ENCODE peak calls at places on chromosomes 2 and 18, in seven cellular contexts. H is pancreas; V is spleen; E is prostate gland; L is CD4-positive, alpha-beta memory T cell; A is DND-41; F is effector memory CD4-positive, alpha-beta T cell. M is an unnamed sample.

GRCh38 chr2:219645631-219646527 is 18.4 kb downstream of the SLC4A3 start:
- DNase-seq in A (no peak), L (no peak), H (no peak), F (no peak), V (no peak), E (no peak), M (no peak)

GRCh38 chr2:11777066-11777782 is 30.8 kb downstream of the LPIN1 start:
- DNase-seq in A (no peak), F (no peak), V (no peak), E (no peak), L (no peak), H (no peak), M (no peak)

GRCh38 chr2:38462121-38462634 is 85.1 kb upstream of the ATL2 start:
- DNase-seq in H (no peak), L (no peak), F (no peak), V (no peak), E (peak; percentile 42), A (peak; percentile 59), M (peak; percentile 78)

GRCh38 chr2:42001696-42002331 is 46.0 kb upstream of the PKDCC start:
- DNase-seq in A (no peak), V (no peak), L (no peak), E (no peak), H (no peak), F (no peak), M (no peak)

GRCh38 chr18:62523631-62524442 is 1.0 kb downstream of the ZCCHC2 start:
- DNase-seq in V (peak; percentile 93), E (peak; percentile 27), A (peak; percentile 60), H (peak; percentile 67), F (peak; percentile 32), L (peak; percentile 67), M (peak; percentile 59)

GRCh38 chr2:210593166-210593565 is 36.8 kb downstream of the CPS1 start:
- DNase-seq in H (no peak), A (no peak), L (no peak), V (no peak), E (no peak), F (no peak), M (no peak)

GRCh38 chr18:22912835-22913234 is 20.3 kb upstream of the RBBP8 start:
- DNase-seq in H (no peak), F (no peak), L (no peak), A (no peak), E (no peak), V (no peak), M (no peak)

GRCh38 chr2:63038034-63038433 is 12.6 kb upstream of the OTX1 start:
- DNase-seq in V (no peak), E (no peak), A (no peak), L (no peak), H (no peak), F (no peak), M (no peak)

GRCh38 chr18:13543811-13544732 is 182.3 kb downstream of the FAM210A start:
- DNase-seq in V (no peak), E (no peak), F (no peak), L (no peak), A (no peak), H (no peak), M (no peak)

GRCh38 chr2:138274421-138275291 is 226.9 kb upstream of the SPOPL start:
- DNase-seq in E (no peak), A (no peak), L (no peak), H (no peak), F (no peak), V (peak; percentile 21), M (no peak)

GRCh38 chr18:80143876-80144275 is 34.8 kb downstream of the ADNP2 start:
- DNase-seq in A (no peak), H (no peak), V (no peak), F (no peak), L (no peak), E (no peak), M (no peak)

GRCh38 chr2:231467613-231468525 is 3.6 kb upstream of the NCL start:
- DNase-seq in H (no peak), V (peak; percentile 70), F (no peak), E (no peak), L (no peak), A (no peak), M (no peak)

GRCh38 chr2:43774617-43775016 is 778 bp downstream of the DYNC2LI1 start:
- DNase-seq in H (no peak), L (no peak), V (no peak), F (no peak), A (no peak), E (no peak), M (no peak)

GRCh38 chr2:224401641-224402342 is at the start of gene FAM124B:
- DNase-seq in A (no peak), E (no peak), F (peak; percentile 41), V (peak; percentile 86), L (peak; percentile 37), H (no peak), M (peak; percentile 35)

GRCh38 chr18:3104190-3105054 is 91.5 kb upstream of the LPIN2 start:
- DNase-seq in A (no peak), V (no peak), F (no peak), L (no peak), H (no peak), E (no peak), M (no peak)

GRCh38 chr2:143629344-143629743 is 500.1 kb downstream of the ARHGAP15 start:
- DNase-seq in A (no peak), F (no peak), H (no peak), E (no peak), V (no peak), L (no peak), M (no peak)

GRCh38 chr2:15313657-15314056 is 247.5 kb downstream of the NBAS start:
- DNase-seq in L (no peak), F (no peak), A (peak; percentile 45), H (no peak), V (no peak), E (no peak), M (no peak)

GRCh38 chr18:38790303-38790702 is 1224.7 kb upstream of the CELF4 start:
- DNase-seq in L (no peak), A (no peak), V (no peak), F (no peak), E (no peak), H (no peak), M (no peak)

GRCh38 chr2:14189929-14190328 is 442.6 kb upstream of the LRATD1 start:
- DNase-seq in E (no peak), L (no peak), F (no peak), H (no peak), A (no peak), V (no peak), M (no peak)

GRCh38 chr18:25229858-25230257 is 122.1 kb downstream of the ZNF521 start:
- DNase-seq in F (no peak), A (no peak), L (no peak), V (no peak), E (no peak), H (no peak), M (no peak)

DNA sequence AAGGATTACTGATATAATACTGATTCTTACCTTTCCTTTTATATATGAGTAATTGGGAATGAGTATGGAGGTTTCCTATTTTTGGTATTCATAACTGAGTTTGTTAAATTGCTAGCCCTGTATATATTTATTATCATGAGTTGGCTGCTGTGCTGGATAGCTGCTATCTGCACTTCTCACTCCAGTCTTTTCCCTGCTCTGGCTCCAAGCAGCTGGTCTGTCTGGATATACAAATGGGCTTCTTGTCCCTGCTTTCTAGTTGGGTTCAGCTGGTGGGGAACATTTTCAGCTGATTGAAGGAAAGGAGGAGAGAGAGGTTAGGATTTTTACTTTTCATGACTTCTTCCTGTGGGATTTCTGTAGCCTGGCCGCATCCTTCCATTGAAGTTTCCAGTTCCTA is 41.2 kb downstream of the AGFG1 start:
- DNase-seq in A (no peak), F (no peak), H (no peak), V (no peak), E (no peak), L (no peak), M (no peak)
- H3K4me1 ChIP-seq in A (no peaks in the 10 kb centered on the region), F (peaks cover 6% of the 10 kb centered on the region), H (peaks cover 23% of the 10 kb centered on the region), V (peaks cover 100% of the 10 kb centered on the region), E (peaks cover 2% of the 10 kb centered on the region), L (peaks cover 82% of the 10 kb centered on the region), M (peaks cover 4% of the 10 kb centered on the region)

GRCh38 chr2:52895726-52896340 is 871.8 kb upstream of the CHAC2 start:
- DNase-seq in A (no peak), E (no peak), F (no peak), V (no peak), H (no peak), L (no peak), M (no peak)

GRCh38 chr2:52897511-52898085 is 870.0 kb upstream of the CHAC2 start:
- DNase-seq in E (no peak), H (no peak), L (no peak), V (no peak), A (no peak), F (no peak), M (no peak)
- H3K9me3 ChIP-seq in E (no peaks in the 10 kb centered on the region), H (no peaks in the 10 kb centered on the region), L (no peaks in the 10 kb centered on the region), V (peaks cover 62% of the 10 kb centered on the region), A (peaks cover 8% of the 10 kb centered on the region), F (peaks cover 3% of the 10 kb centered on the region), M (peaks cover 41% of the 10 kb centered on the region)

GRCh38 chr2:203687161-203687560 is 19.3 kb upstream of the CD28 start:
- DNase-seq in L (no peak), V (no peak), F (no peak), E (no peak), A (no peak), H (no peak), M (no peak)

GRCh38 chr2:203691149-203691548 is 15.3 kb upstream of the CD28 start:
- DNase-seq in A (no peak), V (no peak), E (no peak), L (no peak), H (no peak), F (no peak), M (no peak)

GRCh38 chr2:203688798-203689197 is 17.6 kb upstream of the CD28 start:
- DNase-seq in H (peak; percentile 21), V (no peak), L (no peak), F (no peak), A (no peak), E (no peak), M (no peak)

GRCh38 chr2:203690110-203691047 is 16.1 kb upstream of the CD28 start:
- DNase-seq in A (peak; percentile 46), F (no peak), E (no peak), H (no peak), L (no peak), V (no peak), M (no peak)

GRCh38 chr2:203689424-203690109 is 16.9 kb upstream of the CD28 start:
- DNase-seq in V (no peak), L (no peak), A (peak; percentile 21), H (no peak), F (no peak), E (no peak), M (no peak)
- H3K4me1 ChIP-seq in V (peaks cover 74% of the 10 kb centered on the region), L (no peaks in the 10 kb centered on the region), A (peaks cover 12% of the 10 kb centered on the region), H (no peaks in the 10 kb centered on the region), F (no peaks in the 10 kb centered on the region), E (no peaks in the 10 kb centered on the region), M (peaks cover 4% of the 10 kb centered on the region)

DNA sequence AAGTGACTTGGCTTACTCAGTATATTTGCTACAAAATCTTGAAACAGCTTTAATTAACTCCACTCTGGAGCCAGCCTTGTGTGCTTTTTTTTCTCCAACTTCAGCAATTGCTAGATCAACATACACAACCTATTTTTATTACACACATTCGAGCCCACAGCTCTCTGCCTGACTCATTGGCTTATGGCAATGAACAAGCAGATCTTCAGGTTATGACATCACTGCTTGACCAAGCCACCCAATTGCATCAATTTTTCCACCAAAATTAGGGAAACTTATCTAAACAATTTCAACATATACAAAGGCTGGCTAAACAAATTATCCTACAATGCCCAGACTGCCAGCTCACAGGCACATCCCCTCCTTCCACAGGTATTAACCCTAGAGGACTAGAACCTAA is 39.6 kb upstream of the PDK1 start:
- DNase-seq in V (no peak), L (no peak), E (no peak), A (no peak), H (no peak), F (no peak), M (no peak)
- H3K9me3 ChIP-seq in V (peaks cover 55% of the 10 kb centered on the region), L (no peaks in the 10 kb centered on the region), E (no peaks in the 10 kb centered on the region), A (peaks cover 40% of the 10 kb centered on the region), H (no peaks in the 10 kb centered on the region), F (peaks cover 8% of the 10 kb centered on the region), M (peaks cover 41% of the 10 kb centered on the region)